ENCODE peak calls at places on chromosomes 3 and 15, in five cellular contexts. K is psoas muscle, C is pancreas, D is heart right ventricle, W is HepG2. X is an unnamed sample. For H3K4me1 and H3K36me3, the result is how much of the 10 kb centered on the place peaks cover.

GRCh38 chr3:70849911-70850699 is 537.7 kb upstream of the MDFIC2 start:
- DNase-seq in K (no peak), C (no peak), W (no peak), D (no peak), X (peak)

GRCh38 chr15:87556886-87557285 is 699.7 kb downstream of the NTRK3 start:
- DNase-seq in C (no peak), D (no peak), W (no peak), K (no peak), X (no peak)

GRCh38 chr15:38868326-38869114 is 303.9 kb upstream of the RASGRP1 start:
- DNase-seq in K (peak), W (peak), D (no peak), C (no peak), X (peak)

GRCh38 chr15:27835233-27835939 is 263.7 kb downstream of the OCA2 start:
- DNase-seq in W (no peak), C (no peak), K (no peak), D (no peak), X (no peak)

GRCh38 chr3:38130631-38131065 is 6.3 kb downstream of the ACAA1 start:
- DNase-seq in W (no peak), C (no peak), K (no peak), D (no peak), X (no peak)

GRCh38 chr3:41900265-41900664 is 61.6 kb downstream of the ULK4 start:
- DNase-seq in W (no peak), K (no peak), C (no peak), D (no peak), X (no peak)

GRCh38 chr3:105868450-105868744 is 415 bp downstream of the CBLB start:
- DNase-seq in K (peak), D (peak), W (peak), C (peak), X (peak)

GRCh38 chr15:89671687-89672086 is 7.5 kb downstream of the PLIN1 start:
- DNase-seq in D (no peak), W (no peak), K (no peak), C (no peak), X (no peak)

GRCh38 chr3:147895509-147895908 is 486.3 kb downstream of the ZIC1 start:
- DNase-seq in C (no peak), D (no peak), K (no peak), W (no peak), X (no peak)

GRCh38 chr15:52078876-52079700 is 33.5 kb downstream of the BCL2L10 start:
- DNase-seq in K (peak), D (peak), C (peak), W (peak), X (peak)

GRCh38 chr3:188686319-188686718 is 485.5 kb upstream of the TPRG1 start:
- DNase-seq in C (no peak), W (no peak), D (no peak), K (no peak), X (no peak)

GRCh38 chr3:32930161-32930560 is 21.3 kb upstream of the CCR4 start:
- DNase-seq in W (no peak), D (no peak), K (no peak), C (no peak), X (no peak)

GRCh38 chr3:175692256-175692655 is 833.1 kb downstream of the NAALADL2 start:
- DNase-seq in C (no peak), K (no peak), W (no peak), D (no peak), X (no peak)

GRCh38 chr15:80154336-80154735 is 1.5 kb downstream of the FAH start:
- DNase-seq in K (no peak), W (peak), C (no peak), D (no peak), X (no peak)

GRCh38 chr3:128416578-128417150 is 50.0 kb downstream of the DNAJB8 start:
- DNase-seq in W (peak), C (no peak), D (no peak), K (no peak), X (no peak)

GRCh38 chr3:15273214-15273613 is 59.2 kb downstream of the SH3BP5 start:
- DNase-seq in C (no peak), W (no peak), K (no peak), D (no peak), X (no peak)

GRCh38 chr15:51499379-51499976 is 123.1 kb downstream of the DMXL2 start:
- DNase-seq in K (no peak), C (no peak), D (no peak), W (peak), X (no peak)

GRCh38 chr3:186519021-186519658 is 25.0 kb downstream of the CRYGS start:
- DNase-seq in C (no peak), D (no peak), K (no peak), W (no peak), X (no peak)

GRCh38 chr15:60507596-60508424 is 28.9 kb upstream of the ICE2 start:
- DNase-seq in W (peak), C (no peak), D (no peak), K (no peak), X (peak)

GRCh38 chr3:160450846-160451245 is 1.3 kb upstream of the TRIM59 start:
- DNase-seq in K (no peak), D (no peak), W (no peak), C (no peak), X (no peak)

GRCh38 chr3:125219261-125219701 is 6.7 kb upstream of the SLC12A8 start:
- DNase-seq in K (no peak), D (no peak), W (no peak), C (no peak), X (no peak)

GRCh38 chr15:55526559-55527036 is 18.6 kb upstream of the DNAAF4 start:
- DNase-seq in D (no peak), W (peak), K (no peak), C (no peak), X (no peak)

GRCh38 chr15:89475688-89476087 is 20.7 kb downstream of the RHCG start:
- DNase-seq in W (no peak), C (peak), D (no peak), K (no peak), X (no peak)

GRCh38 chr3:10185804-10186762 is 21.4 kb downstream of the IRAK2 start:
- DNase-seq in W (no peak), C (no peak), D (no peak), K (no peak), X (no peak)

GRCh38 chr3:31196881-31197364 is 302.5 kb upstream of the GADL1 start:
- DNase-seq in D (peak), W (no peak), K (peak), C (no peak), X (no peak)

GRCh38 chr3:116423365-116423764 is 21.9 kb downstream of the LSAMP start:
- DNase-seq in K (no peak), C (no peak), W (no peak), D (no peak), X (no peak)

GRCh38 chr3:27656790-27657189 is 65.3 kb downstream of the EOMES start:
- DNase-seq in K (no peak), C (no peak), W (no peak), D (no peak), X (no peak)

GRCh38 chr15:34049096-34049495 is 10.1 kb upstream of the AVEN start:
- DNase-seq in C (no peak), K (no peak), D (no peak), W (no peak), X (no peak)

GRCh38 chr15:85473455-85473854 is 93.1 kb downstream of the AKAP13 start:
- DNase-seq in W (no peak), C (no peak), K (no peak), D (no peak), X (no peak)

GRCh38 chr15:66481107-66481856 is 16.3 kb downstream of the SNAPC5 start:
- DNase-seq in K (no peak), W (no peak), D (no peak), C (no peak), X (no peak)

GRCh38 chr3:46449755-46450552 is 14.8 kb downstream of the LTF start:
- DNase-seq in C (no peak), W (no peak), K (no peak), D (no peak), X (no peak)
- TF ChIP-seq CTCF in C (peak), W (peak), K (peak), D (peak), X (peak)

GRCh38 chr3:134300520-134300919 is 49.9 kb upstream of the RYK start:
- DNase-seq in W (no peak), C (no peak), K (no peak), D (peak), X (no peak)
- H3K4me1 ChIP-seq in W (under half), C (under half), K (under half), D (under half), X (under half)

DNA sequence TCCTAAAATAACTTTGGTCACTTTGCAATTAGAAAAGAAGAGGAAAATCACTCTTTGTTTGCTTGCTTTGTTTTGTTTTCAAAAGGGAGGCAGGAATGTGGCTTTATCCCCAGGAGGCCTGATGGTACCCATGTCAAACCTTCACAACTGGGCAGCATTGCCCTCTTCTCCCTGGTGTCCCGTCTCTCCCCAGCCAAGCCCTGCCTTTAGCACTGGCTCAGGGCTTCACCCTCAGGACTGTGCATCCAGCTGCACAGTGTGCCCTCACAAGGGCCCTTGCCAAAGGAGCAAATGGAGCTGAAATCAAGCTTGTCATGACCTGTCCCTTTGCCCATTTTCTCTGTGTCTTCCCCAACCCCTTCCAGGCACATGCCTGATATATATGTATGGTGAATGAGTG is 29.1 kb upstream of the ATP13A5 start:
- DNase-seq in D (no peak), K (no peak), C (no peak), W (no peak), X (no peak)
- H3K36me3 ChIP-seq in D (under half), K (under half), C (under half), W (under half), X (under half)

GRCh38 chr3:24683511-24684384 is 189.1 kb upstream of the THRB start:
- DNase-seq in D (no peak), K (no peak), W (peak), C (no peak), X (peak)
- TF ChIP-seq CTCF in D (peak), K (peak), W (peak), C (no peak), X (peak)

GRCh38 chr15:26392956-26393355 is 379.9 kb downstream of the GABRB3 start:
- DNase-seq in K (no peak), C (no peak), D (no peak), W (no peak), X (no peak)

GRCh38 chr15:26391556-26392229 is 381.2 kb downstream of the GABRB3 start:
- DNase-seq in C (no peak), W (no peak), D (no peak), K (no peak), X (no peak)

GRCh38 chr15:26394801-26395200 is 378.1 kb downstream of the GABRB3 start:
- DNase-seq in K (no peak), D (no peak), W (no peak), C (no peak), X (no peak)
- H3K4me1 ChIP-seq in K (under half), D (under half), W (under half), C (under half), X (under half)

DNA sequence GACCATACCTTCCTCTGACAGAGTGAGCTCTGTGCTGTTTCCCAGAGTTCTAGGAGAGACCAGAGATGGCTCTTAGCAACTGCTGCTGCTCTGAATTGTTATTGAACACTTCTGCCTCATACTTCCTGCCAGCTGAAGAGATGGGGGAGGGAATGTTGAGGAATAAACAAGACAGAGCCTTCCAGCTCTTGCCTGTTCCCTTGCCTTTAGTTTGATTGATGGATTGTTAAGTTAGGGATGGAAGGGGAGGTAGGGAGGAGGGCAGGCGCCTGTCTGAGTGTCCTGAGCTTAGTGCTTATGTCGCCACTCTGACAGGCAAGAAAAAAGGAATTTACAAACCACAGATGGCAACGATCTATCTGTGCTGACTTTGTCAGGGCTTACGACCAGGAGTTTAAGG is 42.8 kb downstream of the ZNF609 start:
- DNase-seq in D (no peak), C (no peak), W (no peak), K (no peak), X (no peak)
- H3K36me3 ChIP-seq in D (under half), C (under half), W (under half), K (under half), X (under half)

DNA sequence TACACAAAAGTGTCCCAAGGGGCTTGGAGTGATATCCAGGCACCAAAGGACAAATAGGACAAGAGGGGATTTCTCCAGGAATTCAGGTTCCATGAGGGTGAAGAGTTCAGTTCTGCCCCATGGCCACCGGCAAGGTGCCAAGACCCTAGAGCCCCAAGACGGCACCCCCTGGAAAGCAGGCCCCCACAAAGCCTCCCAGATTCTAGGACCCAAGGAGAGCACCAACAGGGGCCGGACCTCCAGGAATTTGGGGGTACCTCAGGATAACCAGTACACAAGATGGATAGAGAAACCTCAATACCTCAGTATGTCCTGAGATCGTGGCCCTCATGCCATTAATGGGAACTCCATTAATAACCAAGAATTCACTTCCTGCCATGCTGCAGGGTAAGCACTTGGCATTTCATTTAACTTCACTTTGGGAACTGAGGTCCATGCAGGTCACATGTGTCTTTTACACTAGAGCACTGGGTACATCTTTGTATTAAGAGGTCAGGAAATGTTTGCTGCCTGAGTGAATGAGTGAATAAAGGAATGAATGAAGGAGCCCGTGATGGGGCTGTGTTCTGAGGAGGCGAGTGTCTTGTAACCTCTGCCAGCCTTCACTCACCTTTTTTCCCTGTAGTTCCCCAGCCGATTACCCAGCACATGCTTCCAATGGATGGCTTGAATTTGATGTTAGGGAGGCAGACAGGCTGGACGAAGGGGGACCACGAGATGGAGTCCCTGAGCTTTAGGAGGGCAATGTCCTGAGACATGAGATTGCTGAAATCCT is 15.5 kb upstream of the PRSS50 start:
- DNase-seq in D (no peak), W (no peak), K (no peak), C (peak), X (no peak)
- TF ChIP-seq CTCF in D (no peak), W (peak), K (no peak), C (no peak), X (no peak)

GRCh38 chr15:70231484-70231883 is 133.8 kb upstream of the TLE3 start:
- DNase-seq in W (no peak), C (no peak), K (no peak), D (no peak), X (no peak)
- H3K4me1 ChIP-seq in W (under half), C (under half), K (under half), D (under half), X (under half)

GRCh38 chr3:14152963-14153355 is 25.4 kb downstream of the XPC start:
- DNase-seq in C (no peak), K (no peak), W (no peak), D (no peak), X (no peak)

GRCh38 chr3:14150078-14150477 is 25.2 kb downstream of the TMEM43 start:
- DNase-seq in K (no peak), D (no peak), C (no peak), W (no peak), X (no peak)

GRCh38 chr3:14150491-14151230 is 25.8 kb downstream of the TMEM43 start:
- DNase-seq in K (no peak), C (no peak), D (no peak), W (no peak), X (no peak)

GRCh38 chr3:14152233-14152962 is 26.0 kb downstream of the XPC start:
- DNase-seq in D (no peak), C (no peak), K (no peak), W (no peak), X (no peak)

GRCh38 chr3:14151471-14152083 is 26.7 kb downstream of the TMEM43 start:
- DNase-seq in C (no peak), D (no peak), K (no peak), W (no peak), X (no peak)
- H3K36me3 ChIP-seq in C (half or more), D (half or more), K (under half), W (under half), X (under half)

X was measured in colonic mucosa.